ENCODE peak calls at places on chromosome 15, in nine cellular contexts. G is brain microvascular endothelial cell, Z is HFFc6, C is pancreas, T is cardiac muscle cell, R is BJ, S is Panc1, V is choroid plexus epithelial cell, J is WTC11. H is an unnamed sample.
A peak's percentile ranks its signal among the peaks of the same experiment; 100 is the strongest.

GRCh38 chr15:92355307-92355706 is 38.4 kb upstream of the ST8SIA2 start:
- DNase-seq in Z (no peak), T (no peak), V (no peak), R (no peak), G (no peak), J (no peak), C (no peak), S (no peak), H (no peak)

GRCh38 chr15:66740802-66741201 is 38.8 kb downstream of the SMAD6 start:
- DNase-seq in J (no peak), R (no peak), Z (peak; percentile 85), V (no peak), G (no peak), T (peak; percentile 58), C (no peak), S (no peak), H (no peak)

GRCh38 chr15:88269371-88270062 is 13.0 kb upstream of the NTRK3 start:
- DNase-seq in J (no peak), S (no peak), V (no peak), Z (no peak), G (no peak), C (no peak), T (no peak), R (no peak), H (no peak)

GRCh38 chr15:89812126-89812846 is 2.4 kb downstream of the ANPEP start:
- DNase-seq in C (peak; percentile 61), Z (peak; percentile 61), R (no peak), V (peak; percentile 79), T (peak; percentile 44), S (no peak), J (no peak), G (no peak), H (no peak)

GRCh38 chr15:89171136-89172072 is 50.0 kb downstream of the RLBP1 start:
- DNase-seq in Z (peak; percentile 25), C (peak; percentile 47), J (peak; percentile 83), R (no peak), T (peak; percentile 54), G (peak; percentile 61), V (peak; percentile 66), S (peak; percentile 12), H (no peak)

GRCh38 chr15:60905587-60905986 is 323.5 kb downstream of the RORA start:
- DNase-seq in C (no peak), R (no peak), J (peak; percentile 49), G (no peak), V (no peak), T (no peak), Z (no peak), S (no peak), H (no peak)

GRCh38 chr15:79007066-79007465 is 62.2 kb upstream of the CTSH start:
- DNase-seq in J (peak; percentile 86), C (peak; percentile 19), T (peak; percentile 71), R (no peak), Z (peak; percentile 15), G (peak; percentile 44), S (no peak), V (peak; percentile 70), H (no peak)

GRCh38 chr15:66774001-66774814 is 72.2 kb downstream of the SMAD6 start:
- DNase-seq in Z (peak; percentile 71), C (peak; percentile 87), R (no peak), T (peak; percentile 69), V (peak; percentile 60), J (peak; percentile 92), S (peak; percentile 66), G (peak; percentile 59), H (peak; percentile 93)

GRCh38 chr15:41996376-41996775 is 24.0 kb upstream of the EHD4 start:
- DNase-seq in Z (no peak), G (no peak), R (no peak), J (no peak), S (no peak), T (no peak), C (no peak), V (no peak), H (no peak)

GRCh38 chr15:41996921-41997592 is 23.8 kb downstream of the PLA2G4E start:
- DNase-seq in R (no peak), C (no peak), G (no peak), T (no peak), V (no peak), S (no peak), Z (no peak), J (no peak), H (no peak)

GRCh38 chr15:41999290-42000285 is 21.3 kb downstream of the PLA2G4E start:
- DNase-seq in Z (no peak), C (no peak), V (no peak), T (no peak), S (no peak), R (no peak), G (no peak), J (no peak), H (no peak)

GRCh38 chr15:41995476-41995855 is 23.1 kb upstream of the EHD4 start:
- DNase-seq in Z (no peak), C (no peak), T (no peak), G (no peak), J (no peak), S (no peak), V (no peak), R (no peak), H (no peak)

DNA sequence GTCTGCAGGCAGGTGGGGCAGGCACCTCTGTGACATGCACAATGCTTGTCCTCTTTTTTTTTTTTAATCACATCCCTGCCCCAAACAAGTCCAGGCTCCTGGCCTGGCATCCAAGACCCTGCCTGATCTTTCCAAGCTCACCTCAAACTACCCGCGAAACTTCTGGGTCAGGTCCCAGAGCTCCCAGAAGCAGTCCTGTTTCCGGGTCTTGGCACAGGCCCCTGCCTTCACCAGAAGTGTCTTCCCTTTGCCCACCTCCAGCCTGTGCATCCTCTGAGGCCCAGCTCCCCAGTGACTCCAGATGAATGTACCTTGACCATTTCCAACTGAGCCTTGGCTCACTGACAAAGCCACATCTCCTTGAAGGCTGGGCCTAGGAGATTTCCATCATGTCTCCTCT is 23.0 kb downstream of the PLA2G4E start:
- DNase-seq in Z (no peak), C (no peak), J (no peak), T (no peak), S (no peak), V (no peak), R (no peak), G (no peak), H (no peak)
- TF ChIP-seq CTCF in Z (no peak), C (no peak), J (no peak), T (no peak), S (no peak), V (no peak), R (no peak), G (no peak), H (no peak)

GRCh38 chr15:56989411-56989924 is 71.0 kb downstream of the TCF12 start:
- DNase-seq in S (no peak), Z (no peak), V (no peak), J (no peak), R (no peak), G (no peak), C (no peak), T (no peak), H (no peak)
- TF ChIP-seq CTCF in S (no peak), Z (no peak), V (no peak), J (no peak), R (no peak), G (no peak), C (no peak), T (no peak), H (no peak)

DNA sequence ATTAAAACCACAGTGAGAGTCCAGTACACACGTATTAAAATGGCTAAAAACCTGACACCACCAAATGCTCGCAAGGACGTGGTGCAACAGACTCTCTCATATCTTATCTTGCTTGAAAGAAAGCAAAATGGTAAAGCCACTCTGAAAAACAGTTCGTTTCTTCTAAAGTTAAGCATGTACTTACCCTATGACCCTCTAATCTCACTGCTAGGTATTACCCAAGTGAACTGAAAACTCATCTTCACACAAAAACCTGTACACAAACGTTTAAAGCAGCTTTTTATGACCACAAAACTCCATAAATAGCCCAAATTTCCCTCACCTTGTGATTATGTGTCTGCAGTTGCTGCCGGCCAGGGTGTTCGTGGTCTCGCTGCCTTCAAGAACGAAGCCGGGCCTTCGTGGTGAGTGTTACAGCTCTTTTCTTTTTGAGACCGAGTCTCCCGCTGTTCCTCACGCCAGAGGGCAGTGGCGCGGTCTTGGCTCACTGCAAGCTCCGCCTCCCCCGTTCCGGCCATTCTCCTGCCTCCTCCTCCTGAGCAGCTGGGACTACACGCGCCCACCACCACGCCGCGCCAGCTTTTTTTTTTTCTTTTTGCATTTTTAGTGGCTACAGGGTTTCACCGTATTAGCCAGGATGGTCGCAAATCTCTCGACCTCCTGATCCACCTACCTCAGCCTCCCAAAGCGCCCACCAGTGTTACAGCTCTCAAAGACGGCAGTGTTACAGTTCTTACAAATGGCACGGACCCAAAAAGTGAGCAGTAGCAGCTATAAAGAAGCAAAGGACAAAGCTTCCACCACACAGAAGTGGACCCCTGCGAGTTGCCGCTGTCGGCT is 165.4 kb downstream of the TJP1 start:
- DNase-seq in S (no peak), G (no peak), J (peak; percentile 83), R (no peak), C (no peak), V (peak; percentile 26), Z (no peak), T (peak; percentile 43), H (peak; percentile 91)
- TF ChIP-seq CTCF in S (peak; percentile 56), G (no peak), J (no peak), R (no peak), C (no peak), V (peak; percentile 18), Z (no peak), T (no peak), H (peak; percentile 60)

GRCh38 chr15:77030042-77030927 is 35.4 kb downstream of the PSTPIP1 start:
- DNase-seq in J (peak; percentile 47), V (no peak), R (no peak), Z (no peak), C (peak; percentile 1), S (no peak), T (no peak), G (no peak), H (peak; percentile 85)

GRCh38 chr15:77030928-77031375 is 36.0 kb downstream of the PSTPIP1 start:
- DNase-seq in G (no peak), J (peak; percentile 8), T (no peak), S (no peak), Z (no peak), C (peak; percentile 1), R (no peak), V (no peak), H (no peak)

GRCh38 chr15:77032647-77033416 is 37.9 kb downstream of the PSTPIP1 start:
- DNase-seq in S (no peak), G (no peak), V (no peak), R (no peak), J (peak; percentile 6), Z (no peak), T (no peak), C (peak; percentile 2), H (no peak)

GRCh38 chr15:77032052-77032646 is 37.2 kb downstream of the PSTPIP1 start:
- DNase-seq in R (no peak), C (peak; percentile 2), S (no peak), J (peak; percentile 13), Z (no peak), G (no peak), V (no peak), T (no peak), H (no peak)

DNA sequence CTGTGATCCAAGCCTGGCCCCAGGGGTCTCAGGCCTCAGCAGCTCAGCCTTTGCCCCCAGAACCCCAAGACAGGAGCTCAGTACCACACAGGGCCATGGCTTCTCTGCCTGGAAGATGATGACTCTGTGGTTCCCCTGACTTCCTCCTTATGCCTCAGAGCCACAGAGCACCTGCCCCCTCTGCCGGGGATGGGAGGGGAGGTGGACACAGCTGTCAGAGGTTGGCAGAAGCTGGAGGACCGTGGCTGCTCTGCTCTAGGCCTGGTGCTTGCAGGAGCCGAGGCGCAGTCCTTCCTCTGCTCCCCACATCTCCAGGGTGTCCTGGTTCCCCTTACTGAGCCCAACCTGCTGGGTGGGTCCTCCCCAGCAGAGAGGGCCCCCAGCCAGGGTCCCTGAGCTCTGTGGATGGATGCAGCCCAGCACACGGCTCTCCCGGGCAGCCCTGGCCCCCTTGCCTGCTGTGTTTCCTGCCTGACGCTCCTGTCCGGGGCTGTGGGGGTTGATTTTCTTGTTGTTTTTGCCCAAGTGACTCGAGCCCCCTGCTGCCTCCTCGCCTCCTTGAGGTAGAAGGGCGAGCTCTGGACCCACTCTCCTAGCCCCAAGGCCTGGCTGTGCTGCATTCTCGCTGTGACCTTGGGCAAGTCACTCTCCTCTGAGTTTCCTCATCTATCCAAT is 36.6 kb downstream of the PSTPIP1 start:
- DNase-seq in C (peak; percentile 1), J (peak; percentile 10), G (no peak), S (no peak), Z (no peak), R (no peak), V (peak; percentile 58), T (no peak), H (no peak)
- TF ChIP-seq CTCF in C (no peak), J (no peak), G (no peak), S (no peak), Z (no peak), R (no peak), V (peak; percentile 53), T (no peak), H (no peak)

H was measured in osteocyte.